ENCODE peak calls at places on chromosomes 4 and X, in nine cellular contexts. One of them, this sample, is unnamed.

GRCh38 chr4:134544303-134544761 is 342.7 kb upstream of the PABPC4L start:
- DNase-seq in thoracic aorta: no peak
- DNase-seq in heart left ventricle: peak
- DNase-seq in fibroblast of lung: no peak
- DNase-seq in SK-N-SH: no peak
- DNase-seq in testis: no peak
- DNase-seq in cardiac muscle cell: peak
- DNase-seq in fibroblast of pulmonary artery: peak
- DNase-seq in lower lobe of right lung: no peak
- DNase-seq in this sample: no peak

GRCh38 chrX:149541521-149542047 is 772 bp downstream of the EOLA1 start:
- DNase-seq in testis: no peak
- DNase-seq in lower lobe of right lung: no peak
- DNase-seq in heart left ventricle: no peak
- DNase-seq in thoracic aorta: no peak
- DNase-seq in cardiac muscle cell: no peak
- DNase-seq in fibroblast of pulmonary artery: no peak
- DNase-seq in fibroblast of lung: no peak
- DNase-seq in SK-N-SH: no peak
- DNase-seq in this sample: no peak

GRCh38 chrX:46152756-46153155 is 392.5 kb downstream of the ZNF674 start:
- DNase-seq in testis: no peak
- DNase-seq in lower lobe of right lung: no peak
- DNase-seq in fibroblast of pulmonary artery: no peak
- DNase-seq in SK-N-SH: no peak
- DNase-seq in thoracic aorta: no peak
- DNase-seq in fibroblast of lung: no peak
- DNase-seq in heart left ventricle: no peak
- DNase-seq in cardiac muscle cell: no peak
- DNase-seq in this sample: no peak

GRCh38 chr4:56728512-56728911 is 47.4 kb upstream of the HOPX start:
- DNase-seq in testis: peak
- DNase-seq in lower lobe of right lung: peak
- DNase-seq in thoracic aorta: no peak
- DNase-seq in fibroblast of lung: peak
- DNase-seq in fibroblast of pulmonary artery: peak
- DNase-seq in heart left ventricle: peak
- DNase-seq in cardiac muscle cell: no peak
- DNase-seq in SK-N-SH: no peak
- DNase-seq in this sample: no peak

GRCh38 chr4:2891294-2891693 is 47.6 kb downstream of the ADD1 start:
- DNase-seq in SK-N-SH: no peak
- DNase-seq in fibroblast of lung: peak
- DNase-seq in fibroblast of pulmonary artery: peak
- DNase-seq in cardiac muscle cell: no peak
- DNase-seq in thoracic aorta: no peak
- DNase-seq in testis: no peak
- DNase-seq in lower lobe of right lung: no peak
- DNase-seq in heart left ventricle: no peak
- DNase-seq in this sample: no peak

GRCh38 chr4:163484906-163485305 is 9.6 kb upstream of the TMA16 start:
- DNase-seq in cardiac muscle cell: peak
- DNase-seq in SK-N-SH: peak
- DNase-seq in heart left ventricle: peak
- DNase-seq in lower lobe of right lung: no peak
- DNase-seq in fibroblast of pulmonary artery: peak
- DNase-seq in fibroblast of lung: peak
- DNase-seq in thoracic aorta: no peak
- DNase-seq in testis: peak
- DNase-seq in this sample: peak

GRCh38 chr4:165439344-165439743 is 60.5 kb downstream of the CPE start:
- DNase-seq in SK-N-SH: no peak
- DNase-seq in heart left ventricle: no peak
- DNase-seq in fibroblast of lung: no peak
- DNase-seq in fibroblast of pulmonary artery: no peak
- DNase-seq in testis: no peak
- DNase-seq in cardiac muscle cell: no peak
- DNase-seq in lower lobe of right lung: no peak
- DNase-seq in thoracic aorta: no peak
- DNase-seq in this sample: no peak

GRCh38 chrX:152412105-152412504 is 39.0 kb downstream of the GABRA3 start:
- DNase-seq in fibroblast of pulmonary artery: no peak
- DNase-seq in thoracic aorta: no peak
- DNase-seq in fibroblast of lung: no peak
- DNase-seq in lower lobe of right lung: no peak
- DNase-seq in testis: no peak
- DNase-seq in heart left ventricle: no peak
- DNase-seq in cardiac muscle cell: no peak
- DNase-seq in SK-N-SH: no peak
- DNase-seq in this sample: no peak

GRCh38 chr4:87589531-87589930 is 18.8 kb upstream of the DSPP start:
- DNase-seq in testis: no peak
- DNase-seq in SK-N-SH: no peak
- DNase-seq in thoracic aorta: no peak
- DNase-seq in fibroblast of lung: peak
- DNase-seq in lower lobe of right lung: no peak
- DNase-seq in fibroblast of pulmonary artery: peak
- DNase-seq in heart left ventricle: no peak
- DNase-seq in cardiac muscle cell: no peak
- DNase-seq in this sample: no peak

GRCh38 chr4:106681381-106681921 is 312.9 kb upstream of the GIMD1 start:
- DNase-seq in cardiac muscle cell: no peak
- DNase-seq in fibroblast of pulmonary artery: no peak
- DNase-seq in heart left ventricle: no peak
- DNase-seq in SK-N-SH: no peak
- DNase-seq in lower lobe of right lung: peak
- DNase-seq in thoracic aorta: no peak
- DNase-seq in fibroblast of lung: no peak
- DNase-seq in testis: no peak
- DNase-seq in this sample: no peak

GRCh38 chr4:25928320-25928955 is 14.4 kb downstream of the SMIM20 start:
- DNase-seq in thoracic aorta: no peak
- DNase-seq in fibroblast of lung: no peak
- DNase-seq in heart left ventricle: no peak
- DNase-seq in testis: no peak
- DNase-seq in cardiac muscle cell: no peak
- DNase-seq in SK-N-SH: no peak
- DNase-seq in fibroblast of pulmonary artery: no peak
- DNase-seq in lower lobe of right lung: no peak
- DNase-seq in this sample: no peak
- H3K4me3 ChIP-seq in thoracic aorta: peak
- H3K4me3 ChIP-seq in fibroblast of lung: peak
- H3K4me3 ChIP-seq in heart left ventricle: no peak
- H3K4me3 ChIP-seq in testis: no peak
- H3K4me3 ChIP-seq in cardiac muscle cell: no peak
- H3K4me3 ChIP-seq in SK-N-SH: no peak
- H3K4me3 ChIP-seq in fibroblast of pulmonary artery: no peak
- H3K4me3 ChIP-seq in lower lobe of right lung: no peak
- H3K4me3 ChIP-seq in this sample: no peak

DNA sequence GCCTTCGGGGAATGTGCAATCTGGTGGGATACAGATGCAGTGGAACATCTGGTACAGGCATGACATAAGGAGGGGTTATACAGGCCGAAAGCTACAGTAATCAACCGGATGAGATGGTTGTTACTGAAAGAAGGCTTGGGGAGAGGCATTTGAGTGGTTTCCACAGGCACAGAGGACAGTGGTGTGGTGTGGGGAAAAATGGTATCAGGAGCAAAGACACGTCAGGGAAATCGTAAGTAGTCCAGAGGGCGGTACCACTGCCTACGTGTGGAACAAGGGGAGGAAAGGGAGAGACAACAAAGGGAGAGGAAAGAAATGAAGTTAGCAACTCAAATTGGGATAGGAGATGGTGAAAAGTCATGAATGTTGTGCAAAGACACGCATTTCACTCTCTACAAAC is 3.0 kb downstream of the PDLIM3 start:
- DNase-seq in SK-N-SH: peak
- DNase-seq in fibroblast of lung: no peak
- DNase-seq in cardiac muscle cell: no peak
- DNase-seq in lower lobe of right lung: no peak
- DNase-seq in heart left ventricle: no peak
- DNase-seq in testis: no peak
- DNase-seq in thoracic aorta: no peak
- DNase-seq in fibroblast of pulmonary artery: peak
- DNase-seq in this sample: no peak
- H3K4me3 ChIP-seq in SK-N-SH: no peak
- H3K4me3 ChIP-seq in fibroblast of lung: no peak
- H3K4me3 ChIP-seq in cardiac muscle cell: no peak
- H3K4me3 ChIP-seq in lower lobe of right lung: no peak
- H3K4me3 ChIP-seq in heart left ventricle: peak
- H3K4me3 ChIP-seq in testis: no peak
- H3K4me3 ChIP-seq in thoracic aorta: peak
- H3K4me3 ChIP-seq in fibroblast of pulmonary artery: peak
- H3K4me3 ChIP-seq in this sample: no peak

DNA sequence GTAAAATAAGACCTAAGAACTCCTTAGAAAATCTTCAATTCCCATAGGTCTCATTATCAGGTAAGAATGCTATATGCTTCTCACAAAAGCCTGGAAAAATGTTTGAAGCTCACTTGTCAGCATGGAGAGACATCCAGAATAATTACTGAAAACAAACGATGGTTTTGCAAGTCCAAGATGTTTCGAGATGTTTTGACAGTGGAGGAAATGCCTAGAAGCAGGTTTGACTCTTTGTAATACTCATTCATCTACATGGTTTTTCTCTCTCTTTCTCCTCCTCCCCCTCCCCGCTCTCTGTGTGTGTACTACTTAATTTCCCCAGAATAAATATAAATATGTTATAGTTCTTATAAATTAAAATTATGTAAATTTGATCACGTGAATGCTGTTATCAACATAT is 131.9 kb upstream of the NR3C2 start:
- DNase-seq in heart left ventricle: no peak
- DNase-seq in testis: no peak
- DNase-seq in thoracic aorta: no peak
- DNase-seq in SK-N-SH: no peak
- DNase-seq in fibroblast of pulmonary artery: no peak
- DNase-seq in fibroblast of lung: no peak
- DNase-seq in cardiac muscle cell: no peak
- DNase-seq in lower lobe of right lung: no peak
- DNase-seq in this sample: no peak
- H3K4me3 ChIP-seq in heart left ventricle: no peak
- H3K4me3 ChIP-seq in testis: no peak
- H3K4me3 ChIP-seq in thoracic aorta: no peak
- H3K4me3 ChIP-seq in SK-N-SH: no peak
- H3K4me3 ChIP-seq in fibroblast of pulmonary artery: no peak
- H3K4me3 ChIP-seq in fibroblast of lung: no peak
- H3K4me3 ChIP-seq in cardiac muscle cell: no peak
- H3K4me3 ChIP-seq in lower lobe of right lung: no peak
- H3K4me3 ChIP-seq in this sample: no peak

GRCh38 chr4:9602389-9602914 is 158.2 kb downstream of the DEFB131A start:
- DNase-seq in fibroblast of lung: no peak
- DNase-seq in lower lobe of right lung: no peak
- DNase-seq in cardiac muscle cell: no peak
- DNase-seq in heart left ventricle: no peak
- DNase-seq in testis: no peak
- DNase-seq in fibroblast of pulmonary artery: no peak
- DNase-seq in SK-N-SH: no peak
- DNase-seq in thoracic aorta: no peak
- DNase-seq in this sample: peak
- H3K4me3 ChIP-seq in fibroblast of lung: no peak
- H3K4me3 ChIP-seq in lower lobe of right lung: peak
- H3K4me3 ChIP-seq in cardiac muscle cell: no peak
- H3K4me3 ChIP-seq in heart left ventricle: no peak
- H3K4me3 ChIP-seq in testis: no peak
- H3K4me3 ChIP-seq in fibroblast of pulmonary artery: no peak
- H3K4me3 ChIP-seq in SK-N-SH: no peak
- H3K4me3 ChIP-seq in thoracic aorta: no peak
- H3K4me3 ChIP-seq in this sample: peak

GRCh38 chr4:107823870-107824366 is 814 bp upstream of the SGMS2 start:
- DNase-seq in fibroblast of lung: no peak
- DNase-seq in SK-N-SH: no peak
- DNase-seq in cardiac muscle cell: peak
- DNase-seq in thoracic aorta: no peak
- DNase-seq in testis: no peak
- DNase-seq in heart left ventricle: no peak
- DNase-seq in fibroblast of pulmonary artery: no peak
- DNase-seq in lower lobe of right lung: no peak
- DNase-seq in this sample: no peak

GRCh38 chr4:107825072-107825789 is 499 bp downstream of the SGMS2 start:
- DNase-seq in cardiac muscle cell: peak
- DNase-seq in testis: peak
- DNase-seq in thoracic aorta: peak
- DNase-seq in SK-N-SH: peak
- DNase-seq in fibroblast of lung: peak
- DNase-seq in heart left ventricle: peak
- DNase-seq in fibroblast of pulmonary artery: peak
- DNase-seq in lower lobe of right lung: peak
- DNase-seq in this sample: no peak

GRCh38 chr4:107826427-107826980 is 1.8 kb downstream of the SGMS2 start:
- DNase-seq in lower lobe of right lung: no peak
- DNase-seq in SK-N-SH: no peak
- DNase-seq in heart left ventricle: no peak
- DNase-seq in thoracic aorta: no peak
- DNase-seq in fibroblast of pulmonary artery: no peak
- DNase-seq in testis: no peak
- DNase-seq in fibroblast of lung: no peak
- DNase-seq in cardiac muscle cell: no peak
- DNase-seq in this sample: no peak

GRCh38 chr4:107828315-107828714 is 3.6 kb downstream of the SGMS2 start:
- DNase-seq in fibroblast of pulmonary artery: no peak
- DNase-seq in SK-N-SH: no peak
- DNase-seq in fibroblast of lung: no peak
- DNase-seq in thoracic aorta: no peak
- DNase-seq in lower lobe of right lung: no peak
- DNase-seq in cardiac muscle cell: no peak
- DNase-seq in heart left ventricle: no peak
- DNase-seq in testis: no peak
- DNase-seq in this sample: no peak

DNA sequence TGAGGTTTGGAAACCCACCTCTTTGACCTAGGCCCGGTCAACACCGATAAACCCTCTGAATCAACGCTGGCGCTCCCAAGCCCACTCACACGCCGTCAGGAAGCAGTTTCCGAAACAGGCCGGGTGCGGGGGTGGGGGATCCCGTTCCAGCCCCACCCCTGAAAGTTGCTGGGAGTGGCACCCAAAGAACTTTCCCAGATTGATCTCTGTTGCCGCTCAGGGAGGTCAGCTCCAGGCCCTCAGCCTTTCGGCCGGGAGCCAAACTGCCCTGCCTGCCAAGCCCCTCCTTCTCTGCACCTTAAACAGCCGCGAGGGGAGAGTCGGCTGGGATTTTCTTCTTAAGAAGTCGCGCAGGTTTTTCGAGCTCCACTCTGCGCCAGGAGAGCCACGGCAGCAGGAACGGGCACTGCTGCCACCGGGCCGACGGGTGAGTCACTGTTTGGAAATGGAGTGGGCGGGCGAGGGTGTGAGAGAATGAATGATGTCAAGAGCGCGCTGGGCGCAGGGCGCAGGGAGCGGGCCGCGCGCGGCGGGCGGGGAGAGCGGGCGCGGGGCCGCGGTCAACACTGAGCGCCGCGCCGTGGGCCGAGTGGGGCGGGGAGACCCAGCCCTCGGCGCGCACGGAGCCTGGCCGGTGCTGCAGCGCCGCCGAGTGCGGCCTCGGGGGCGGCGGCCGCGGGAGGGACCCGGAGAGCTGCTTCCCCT is at the start of gene SGMS2:
- DNase-seq in heart left ventricle: peak
- DNase-seq in fibroblast of pulmonary artery: peak
- DNase-seq in cardiac muscle cell: peak
- DNase-seq in thoracic aorta: peak
- DNase-seq in SK-N-SH: peak
- DNase-seq in fibroblast of lung: peak
- DNase-seq in lower lobe of right lung: peak
- DNase-seq in testis: peak
- DNase-seq in this sample: no peak
- H3K4me3 ChIP-seq in heart left ventricle: peak
- H3K4me3 ChIP-seq in fibroblast of pulmonary artery: peak
- H3K4me3 ChIP-seq in cardiac muscle cell: peak
- H3K4me3 ChIP-seq in thoracic aorta: peak
- H3K4me3 ChIP-seq in SK-N-SH: peak
- H3K4me3 ChIP-seq in fibroblast of lung: peak
- H3K4me3 ChIP-seq in lower lobe of right lung: peak
- H3K4me3 ChIP-seq in testis: peak
- H3K4me3 ChIP-seq in this sample: no peak

This sample was measured in Jurkat, Clone E6-1.